ENCODE peak calls at places on chromosome 5, in seven cellular contexts. M, U, H, G, J, P and O are unnamed samples.

GRCh38 chr5:88236866-88237642 is 31.6 kb downstream of the TMEM161B start:
- DNase-seq in M (no peak), U (no peak), H (no peak), G (no peak), J (no peak), P (peak; percentile 19), O (no peak)

GRCh38 chr5:122816726-122817125 is 28.7 kb upstream of the SNX24 start:
- DNase-seq in M (no peak), U (no peak), H (no peak), G (no peak), J (no peak), P (no peak), O (no peak)

GRCh38 chr5:14870347-14871083 is 1.1 kb downstream of the ANKH start:
- DNase-seq in M (peak; percentile 42), U (no peak), H (no peak), G (no peak), J (no peak), P (no peak), O (no peak)

GRCh38 chr5:4079881-4080280 is 484.2 kb downstream of the IRX1 start:
- DNase-seq in M (no peak), U (no peak), H (no peak), G (no peak), J (no peak), P (peak; percentile 25), O (no peak)

GRCh38 chr5:169728-170094 is 21.6 kb upstream of the LRRC14B start:
- DNase-seq in M (no peak), U (no peak), H (no peak), G (no peak), J (peak; percentile 46), P (no peak), O (no peak)

GRCh38 chr5:132756542-132756941 is 9.3 kb downstream of the CCNI2 start:
- DNase-seq in M (no peak), U (no peak), H (no peak), G (no peak), J (no peak), P (no peak), O (peak; percentile 24)

GRCh38 chr5:174355208-174355612 is 309.7 kb downstream of the NSG2 start:
- DNase-seq in M (no peak), U (no peak), H (no peak), G (no peak), J (peak; percentile 77), P (peak; percentile 72), O (no peak)

GRCh38 chr5:82406200-82406773 is 128.1 kb upstream of the RPS23 start:
- DNase-seq in M (peak; percentile 35), U (no peak), H (no peak), G (no peak), J (peak; percentile 89), P (peak; percentile 100), O (peak; percentile 53)

GRCh38 chr5:57221049-57221568 is 47.2 kb downstream of the GPBP1 start:
- DNase-seq in M (no peak), U (no peak), H (peak; percentile 9), G (no peak), J (no peak), P (peak; percentile 37), O (no peak)

GRCh38 chr5:4413996-4414395 is 726.1 kb upstream of the ADAMTS16 start:
- DNase-seq in M (no peak), U (no peak), H (no peak), G (no peak), J (no peak), P (no peak), O (no peak)

GRCh38 chr5:134787692-134788091 is 29.1 kb downstream of the DDX46 start:
- DNase-seq in M (no peak), U (no peak), H (no peak), G (no peak), J (no peak), P (no peak), O (no peak)

GRCh38 chr5:143386725-143387124 is 16.8 kb downstream of the NR3C1 start:
- DNase-seq in M (no peak), U (no peak), H (no peak), G (no peak), J (no peak), P (peak; percentile 74), O (no peak)

GRCh38 chr5:61256474-61256873 is 75.6 kb upstream of the ZSWIM6 start:
- DNase-seq in M (peak; percentile 58), U (peak; percentile 91), H (no peak), G (no peak), J (no peak), P (no peak), O (peak; percentile 87)

GRCh38 chr5:20572560-20572959 is 584.6 kb upstream of the CDH18 start:
- DNase-seq in M (no peak), U (no peak), H (no peak), G (no peak), J (no peak), P (peak; percentile 89), O (no peak)

GRCh38 chr5:78178356-78178755 is 116.1 kb downstream of the AP3B1 start:
- DNase-seq in M (no peak), U (no peak), H (no peak), G (no peak), J (no peak), P (no peak), O (no peak)

GRCh38 chr5:51665295-51665593 is 282.0 kb downstream of the ISL1 start:
- DNase-seq in M (no peak), U (no peak), H (no peak), G (no peak), J (no peak), P (no peak), O (no peak)

GRCh38 chr5:125412051-125412560 is 665.7 kb upstream of the ZNF608 start:
- DNase-seq in M (no peak), U (no peak), H (no peak), G (no peak), J (no peak), P (peak; percentile 65), O (no peak)

GRCh38 chr5:38164776-38165399 is 93.5 kb upstream of the EGFLAM start:
- DNase-seq in M (no peak), U (no peak), H (no peak), G (no peak), J (no peak), P (no peak), O (no peak)
- H3K27ac ChIP-seq in M (no peak overlapping the region), U (no peak overlapping the region), H (no peak overlapping the region), G (no peak overlapping the region), J (no peak overlapping the region), P (no peak overlapping the region), O (no peak overlapping the region)

GRCh38 chr5:169668732-169669131 is 31.7 kb downstream of the DOCK2 start:
- DNase-seq in M (no peak), U (no peak), H (no peak), G (no peak), J (no peak), P (no peak), O (no peak)
- TF ChIP-seq CTCF in M (no peak), U (no peak), H (no peak), G (no peak), J (no peak), P (no peak), O (no peak)

DNA sequence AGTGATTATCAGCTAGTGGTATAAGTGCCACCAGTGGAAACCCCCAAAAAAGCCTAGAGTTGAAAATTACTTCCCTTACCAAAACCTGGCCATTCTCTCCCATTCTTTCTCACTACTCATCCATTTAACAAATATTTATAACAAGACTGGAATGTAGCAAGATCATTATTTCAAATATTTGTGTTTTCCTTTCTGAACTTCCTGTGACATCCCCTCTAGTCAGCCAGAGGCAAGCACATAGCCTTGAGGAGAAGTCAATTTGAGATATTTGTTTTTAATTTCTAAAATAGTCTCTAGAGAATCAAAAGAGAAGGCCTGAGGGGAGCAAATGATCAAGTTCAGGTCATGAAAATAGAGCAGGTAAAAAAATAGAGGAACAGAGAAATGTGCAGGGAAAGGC is 367.2 kb downstream of the EFNA5 start:
- DNase-seq in M (no peak), U (no peak), H (no peak), G (no peak), J (no peak), P (no peak), O (no peak)
- H3K27ac ChIP-seq in M (no peak overlapping the region), U (no peak overlapping the region), H (no peak overlapping the region), G (no peak overlapping the region), J (no peak overlapping the region), P (no peak overlapping the region), O (no peak overlapping the region)

GRCh38 chr5:55226934-55227737 is at the start of gene MCIDAS:
- DNase-seq in M (peak; percentile 28), U (peak; percentile 83), H (no peak), G (no peak), J (peak; percentile 80), P (peak; percentile 72), O (no peak)
- TF ChIP-seq CTCF in M (no peak), U (peak; percentile 37), H (peak; percentile 12), G (no peak), J (peak; percentile 49), P (no peak), O (no peak)

DNA sequence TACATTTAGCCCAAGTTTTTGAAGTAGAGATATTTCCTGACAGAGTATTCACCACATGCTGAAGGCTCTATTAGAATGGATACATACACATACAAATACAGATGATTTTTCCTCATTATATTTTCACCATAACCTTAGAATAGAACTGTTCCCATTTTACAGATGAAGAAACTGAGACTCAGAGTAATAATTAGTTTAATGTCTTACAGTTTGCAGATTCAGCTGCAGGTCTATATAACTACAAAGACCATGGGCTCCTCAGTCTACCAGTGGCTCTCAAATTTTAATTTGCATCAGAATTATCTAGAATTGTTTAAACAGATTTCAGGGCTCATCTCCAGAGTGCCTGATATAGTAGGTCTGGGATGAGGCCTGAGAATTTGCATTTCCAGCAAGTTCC is 64.4 kb downstream of the GRAMD2B start:
- DNase-seq in M (no peak), U (no peak), H (no peak), G (no peak), J (no peak), P (no peak), O (no peak)
- H3K27ac ChIP-seq in M (no peak overlapping the region), U (no peak overlapping the region), H (no peak overlapping the region), G (peak overlapping the region; percentile 63), J (no peak overlapping the region), P (no peak overlapping the region), O (no peak overlapping the region)

GRCh38 chr5:40680741-40681350 is 1.1 kb downstream of the PTGER4 start:
- DNase-seq in M (no peak), U (peak; percentile 46), H (peak; percentile 38), G (no peak), J (peak; percentile 75), P (peak; percentile 29), O (peak; percentile 32)
- TF ChIP-seq CTCF in M (no peak), U (no peak), H (peak; percentile 24), G (no peak), J (peak; percentile 30), P (no peak), O (no peak)